ENCODE peak calls at places on chromosome 1, in eight cellular contexts. O is A549, Y is tibial nerve, P is brain microvascular endothelial cell, E is neural progenitor cell, N is AG04450, M is upper lobe of right lung, R is Peyer's patch. J is an unnamed sample.

GRCh38 chr1:160797861-160798273 is 1.9 kb downstream of the LY9 start:
- DNase-seq in Y (no peak), O (no peak), N (no peak), R (peak), M (no peak), P (no peak), E (no peak), J (peak)

GRCh38 chr1:201376464-201377374 is 761 bp downstream of the TNNT2 start:
- DNase-seq in Y (no peak), R (no peak), N (no peak), O (peak), M (no peak), P (peak), E (peak), J (peak)

GRCh38 chr1:238606457-238606856 is 715.7 kb upstream of the ZP4 start:
- DNase-seq in P (no peak), N (no peak), M (no peak), Y (no peak), O (no peak), R (no peak), E (no peak), J (no peak)

GRCh38 chr1:188089461-188089860 is 1260.7 kb downstream of the PLA2G4A start:
- DNase-seq in N (no peak), O (no peak), E (peak), R (no peak), M (no peak), P (no peak), Y (no peak), J (no peak)

GRCh38 chr1:116031299-116031698 is 55.0 kb downstream of the SLC22A15 start:
- DNase-seq in N (no peak), M (no peak), O (no peak), E (no peak), R (no peak), P (no peak), Y (no peak), J (peak)

GRCh38 chr1:176531036-176531435 is 68.1 kb downstream of the PAPPA2 start:
- DNase-seq in M (no peak), R (no peak), E (no peak), N (no peak), O (no peak), P (no peak), Y (no peak), J (peak)

GRCh38 chr1:63148825-63149645 is 173.3 kb upstream of the FOXD3 start:
- DNase-seq in O (peak), M (no peak), Y (peak), P (peak), R (no peak), N (peak), E (peak), J (peak)

GRCh38 chr1:202067188-202067977 is 55.3 kb upstream of the GPR37L1 start:
- DNase-seq in R (no peak), M (no peak), O (no peak), Y (no peak), N (no peak), P (no peak), E (no peak), J (peak)

GRCh38 chr1:162373541-162374375 is 2.9 kb downstream of the SPATA46 start:
- DNase-seq in P (peak), N (no peak), R (no peak), M (peak), O (peak), Y (no peak), E (no peak), J (no peak)

DNA sequence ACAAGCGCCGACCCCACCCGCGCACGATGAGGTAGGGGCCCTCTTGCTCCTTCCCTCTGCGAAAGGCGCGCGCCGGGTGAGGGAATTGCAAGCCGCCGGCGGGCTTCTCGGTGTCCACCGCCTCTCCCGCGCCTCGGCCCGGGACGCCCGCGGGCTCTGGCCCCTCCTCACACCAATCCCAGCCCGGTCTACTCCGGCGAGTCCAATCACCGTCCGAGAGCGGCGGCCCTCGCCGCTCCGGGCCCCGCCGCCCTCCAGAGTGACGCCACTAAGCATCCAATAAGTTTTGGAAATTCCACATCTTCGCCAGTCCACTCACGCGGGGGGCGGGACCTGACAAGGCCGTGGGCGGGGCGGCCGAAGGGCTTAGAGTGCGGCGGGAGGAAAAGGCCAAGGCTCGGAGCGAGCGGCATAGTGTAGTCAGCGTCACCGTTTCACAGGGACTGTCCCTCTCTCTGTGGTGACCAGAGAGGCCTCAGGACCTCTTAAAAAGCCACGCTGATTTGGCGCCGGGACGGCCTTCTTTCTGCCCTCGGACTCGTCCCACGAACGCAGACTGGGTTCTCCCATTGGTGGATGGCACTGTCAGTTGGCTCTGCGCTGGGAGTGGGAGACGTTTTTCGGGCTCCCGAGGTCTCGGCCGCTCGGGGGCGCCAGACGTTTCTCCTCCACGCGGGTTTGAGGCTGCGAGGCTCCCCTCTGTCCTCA is at the start of gene TRIM45:
- DNase-seq in E (peak), M (peak), P (peak), N (peak), O (peak), Y (peak), R (peak), J (peak)
- H3K27ac ChIP-seq in E (peak), M (peak), P (peak), N (peak), O (peak), Y (peak), R (peak), J (peak)

DNA sequence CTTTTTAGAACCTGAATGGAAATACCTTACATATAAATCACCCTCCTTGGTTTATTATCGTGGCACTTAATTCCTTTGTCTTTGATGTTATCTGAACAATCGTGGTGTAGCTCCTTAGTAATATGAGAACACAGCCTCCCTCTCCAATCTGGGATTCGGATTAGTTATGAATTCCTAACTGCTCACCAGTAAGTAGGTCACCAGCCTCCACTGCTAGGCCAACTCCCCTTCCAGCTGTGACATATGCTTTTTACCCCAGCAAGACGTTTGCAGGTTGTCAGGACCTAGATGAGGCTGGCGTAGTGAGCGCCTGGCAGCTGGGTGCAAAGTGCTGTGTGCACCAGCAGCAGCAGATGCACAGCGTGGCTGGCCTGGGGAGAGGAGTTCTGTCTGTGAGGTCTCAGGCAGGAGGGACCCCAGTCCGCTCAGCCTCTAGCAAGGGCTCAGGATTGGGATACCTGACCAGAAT is 38.2 kb downstream of the NTPCR start:
- DNase-seq in R (no peak), Y (no peak), E (no peak), O (no peak), M (no peak), P (peak), N (peak), J (no peak)
- H3K27ac ChIP-seq in R (no peak), Y (no peak), E (no peak), O (no peak), M (no peak), P (no peak), N (no peak), J (no peak)

DNA sequence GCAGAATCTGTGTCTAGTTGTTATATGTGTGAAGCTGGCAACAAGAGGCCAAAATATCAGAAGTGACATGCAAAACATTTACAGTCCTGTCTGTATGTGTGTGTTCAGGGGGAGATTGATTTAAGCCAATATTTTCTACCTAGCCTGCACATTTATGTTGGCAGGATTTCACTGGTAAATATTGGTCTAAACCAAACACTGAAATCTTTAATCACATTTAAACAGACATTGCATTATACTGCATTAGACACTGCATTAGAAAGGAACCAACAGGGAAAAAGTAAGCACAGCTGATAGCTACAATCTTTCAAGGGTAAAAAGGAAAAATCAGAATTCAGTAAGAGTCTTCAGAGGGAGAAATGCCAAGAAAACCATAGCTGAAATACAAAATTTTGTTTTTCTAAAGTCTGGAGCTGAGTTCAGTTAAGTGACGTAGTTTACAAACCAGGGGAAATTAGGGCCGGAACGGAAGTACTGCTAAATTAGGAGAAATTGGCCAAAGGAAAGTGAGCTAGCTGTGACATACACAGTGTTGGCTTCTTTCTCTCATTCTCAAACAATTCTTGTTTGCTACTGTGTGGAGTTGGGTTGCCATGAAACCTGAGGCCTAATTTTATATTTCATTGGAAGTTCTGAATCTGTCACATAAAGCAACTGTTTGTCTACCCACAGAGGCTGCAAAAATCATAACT is 217.3 kb upstream of the SGIP1 start:
- DNase-seq in E (no peak), O (no peak), N (no peak), R (no peak), Y (no peak), M (no peak), P (no peak), J (no peak)
- H3K27ac ChIP-seq in E (no peak), O (peak), N (no peak), R (no peak), Y (peak), M (peak), P (no peak), J (peak)

GRCh38 chr1:8510041-8510823 is 192.3 kb downstream of the SLC45A1 start:
- DNase-seq in P (peak), N (peak), O (no peak), M (no peak), E (no peak), Y (peak), R (peak), J (no peak)
- H3K27ac ChIP-seq in P (peak), N (peak), O (no peak), M (peak), E (no peak), Y (peak), R (peak), J (no peak)

J was measured in small intestine.